ENCODE peak calls at places on chromosomes 6 and 20, in seven cellular contexts. One of them, this sample, is unnamed.

GRCh38 chr6:127207591-127208120 is 59.0 kb upstream of the RNF146 start:
- DNase-seq in stimulated activated CD4-positive, alpha-beta T cell treated with anti-CD3 and anti-CD28 coated beads, Interleukin-12 subunit alpha, Interleukin-12 subunit beta, amount 100 ng/mL, for 48 hours: no peak
- DNase-seq in adrenal gland: no peak
- DNase-seq in psoas muscle: no peak
- DNase-seq in stimulated activated CD8-positive, alpha-beta memory T cell treated with anti-CD3 and anti-CD28 coated beads, Interleukin-2, amount 100 ng/mL, for 1 hour: no peak
- DNase-seq in nucleus accumbens: no peak
- DNase-seq in spleen: no peak
- DNase-seq in this sample: no peak

GRCh38 chr6:568954-569523 is 87.9 kb downstream of the HUS1B start:
- DNase-seq in nucleus accumbens: no peak
- DNase-seq in psoas muscle: no peak
- DNase-seq in spleen: no peak
- DNase-seq in stimulated activated CD8-positive, alpha-beta memory T cell treated with anti-CD3 and anti-CD28 coated beads, Interleukin-2, amount 100 ng/mL, for 1 hour: no peak
- DNase-seq in adrenal gland: no peak
- DNase-seq in stimulated activated CD4-positive, alpha-beta T cell treated with anti-CD3 and anti-CD28 coated beads, Interleukin-12 subunit alpha, Interleukin-12 subunit beta, amount 100 ng/mL, for 48 hours: no peak
- DNase-seq in this sample: no peak

GRCh38 chr20:13331536-13331935 is 110.5 kb downstream of the ISM1 start:
- DNase-seq in spleen: no peak
- DNase-seq in psoas muscle: no peak
- DNase-seq in stimulated activated CD8-positive, alpha-beta memory T cell treated with anti-CD3 and anti-CD28 coated beads, Interleukin-2, amount 100 ng/mL, for 1 hour: no peak
- DNase-seq in stimulated activated CD4-positive, alpha-beta T cell treated with anti-CD3 and anti-CD28 coated beads, Interleukin-12 subunit alpha, Interleukin-12 subunit beta, amount 100 ng/mL, for 48 hours: no peak
- DNase-seq in adrenal gland: no peak
- DNase-seq in nucleus accumbens: no peak
- DNase-seq in this sample: no peak

GRCh38 chr6:131159578-131159977 is 24.3 kb downstream of the AKAP7 start:
- DNase-seq in adrenal gland: no peak
- DNase-seq in stimulated activated CD8-positive, alpha-beta memory T cell treated with anti-CD3 and anti-CD28 coated beads, Interleukin-2, amount 100 ng/mL, for 1 hour: no peak
- DNase-seq in stimulated activated CD4-positive, alpha-beta T cell treated with anti-CD3 and anti-CD28 coated beads, Interleukin-12 subunit alpha, Interleukin-12 subunit beta, amount 100 ng/mL, for 48 hours: no peak
- DNase-seq in nucleus accumbens: no peak
- DNase-seq in psoas muscle: no peak
- DNase-seq in spleen: no peak
- DNase-seq in this sample: no peak

GRCh38 chr20:22728146-22728745 is 143.9 kb upstream of the FOXA2 start:
- DNase-seq in stimulated activated CD8-positive, alpha-beta memory T cell treated with anti-CD3 and anti-CD28 coated beads, Interleukin-2, amount 100 ng/mL, for 1 hour: no peak
- DNase-seq in nucleus accumbens: no peak
- DNase-seq in psoas muscle: no peak
- DNase-seq in stimulated activated CD4-positive, alpha-beta T cell treated with anti-CD3 and anti-CD28 coated beads, Interleukin-12 subunit alpha, Interleukin-12 subunit beta, amount 100 ng/mL, for 48 hours: no peak
- DNase-seq in spleen: no peak
- DNase-seq in adrenal gland: no peak
- DNase-seq in this sample: no peak

GRCh38 chr6:125415921-125416320 is 114.2 kb upstream of the HDDC2 start:
- DNase-seq in adrenal gland: no peak
- DNase-seq in spleen: no peak
- DNase-seq in stimulated activated CD8-positive, alpha-beta memory T cell treated with anti-CD3 and anti-CD28 coated beads, Interleukin-2, amount 100 ng/mL, for 1 hour: no peak
- DNase-seq in stimulated activated CD4-positive, alpha-beta T cell treated with anti-CD3 and anti-CD28 coated beads, Interleukin-12 subunit alpha, Interleukin-12 subunit beta, amount 100 ng/mL, for 48 hours: no peak
- DNase-seq in nucleus accumbens: no peak
- DNase-seq in psoas muscle: no peak
- DNase-seq in this sample: no peak

GRCh38 chr6:24935323-24935722 is 437 bp downstream of the RIPOR2 start:
- DNase-seq in psoas muscle: no peak
- DNase-seq in nucleus accumbens: no peak
- DNase-seq in adrenal gland: no peak
- DNase-seq in stimulated activated CD4-positive, alpha-beta T cell treated with anti-CD3 and anti-CD28 coated beads, Interleukin-12 subunit alpha, Interleukin-12 subunit beta, amount 100 ng/mL, for 48 hours: no peak
- DNase-seq in spleen: no peak
- DNase-seq in stimulated activated CD8-positive, alpha-beta memory T cell treated with anti-CD3 and anti-CD28 coated beads, Interleukin-2, amount 100 ng/mL, for 1 hour: no peak
- DNase-seq in this sample: no peak

GRCh38 chr20:60249436-60249835 is 291.2 kb downstream of the CDH26 start:
- DNase-seq in psoas muscle: no peak
- DNase-seq in stimulated activated CD4-positive, alpha-beta T cell treated with anti-CD3 and anti-CD28 coated beads, Interleukin-12 subunit alpha, Interleukin-12 subunit beta, amount 100 ng/mL, for 48 hours: no peak
- DNase-seq in nucleus accumbens: no peak
- DNase-seq in stimulated activated CD8-positive, alpha-beta memory T cell treated with anti-CD3 and anti-CD28 coated beads, Interleukin-2, amount 100 ng/mL, for 1 hour: no peak
- DNase-seq in adrenal gland: peak
- DNase-seq in spleen: no peak
- DNase-seq in this sample: no peak

GRCh38 chr20:8545212-8545611 is 413.1 kb downstream of the PLCB1 start:
- DNase-seq in psoas muscle: no peak
- DNase-seq in spleen: no peak
- DNase-seq in adrenal gland: no peak
- DNase-seq in nucleus accumbens: no peak
- DNase-seq in stimulated activated CD8-positive, alpha-beta memory T cell treated with anti-CD3 and anti-CD28 coated beads, Interleukin-2, amount 100 ng/mL, for 1 hour: no peak
- DNase-seq in stimulated activated CD4-positive, alpha-beta T cell treated with anti-CD3 and anti-CD28 coated beads, Interleukin-12 subunit alpha, Interleukin-12 subunit beta, amount 100 ng/mL, for 48 hours: no peak
- DNase-seq in this sample: no peak

GRCh38 chr6:94559829-94560537 is 1017.4 kb upstream of the MANEA start:
- DNase-seq in stimulated activated CD4-positive, alpha-beta T cell treated with anti-CD3 and anti-CD28 coated beads, Interleukin-12 subunit alpha, Interleukin-12 subunit beta, amount 100 ng/mL, for 48 hours: no peak
- DNase-seq in spleen: no peak
- DNase-seq in adrenal gland: no peak
- DNase-seq in stimulated activated CD8-positive, alpha-beta memory T cell treated with anti-CD3 and anti-CD28 coated beads, Interleukin-2, amount 100 ng/mL, for 1 hour: no peak
- DNase-seq in psoas muscle: no peak
- DNase-seq in nucleus accumbens: no peak
- DNase-seq in this sample: no peak

GRCh38 chr6:130676077-130676772 is 151.0 kb upstream of the SMLR1 start:
- DNase-seq in nucleus accumbens: no peak
- DNase-seq in adrenal gland: no peak
- DNase-seq in psoas muscle: no peak
- DNase-seq in spleen: no peak
- DNase-seq in stimulated activated CD4-positive, alpha-beta T cell treated with anti-CD3 and anti-CD28 coated beads, Interleukin-12 subunit alpha, Interleukin-12 subunit beta, amount 100 ng/mL, for 48 hours: no peak
- DNase-seq in stimulated activated CD8-positive, alpha-beta memory T cell treated with anti-CD3 and anti-CD28 coated beads, Interleukin-2, amount 100 ng/mL, for 1 hour: no peak
- DNase-seq in this sample: no peak

GRCh38 chr6:135880066-135880972 is 28.8 kb downstream of the PDE7B start:
- DNase-seq in adrenal gland: no peak
- DNase-seq in spleen: no peak
- DNase-seq in psoas muscle: no peak
- DNase-seq in nucleus accumbens: no peak
- DNase-seq in stimulated activated CD8-positive, alpha-beta memory T cell treated with anti-CD3 and anti-CD28 coated beads, Interleukin-2, amount 100 ng/mL, for 1 hour: peak
- DNase-seq in stimulated activated CD4-positive, alpha-beta T cell treated with anti-CD3 and anti-CD28 coated beads, Interleukin-12 subunit alpha, Interleukin-12 subunit beta, amount 100 ng/mL, for 48 hours: no peak
- DNase-seq in this sample: no peak

GRCh38 chr6:113050010-113050893 is 703.1 kb downstream of the RFPL4B start:
- DNase-seq in stimulated activated CD8-positive, alpha-beta memory T cell treated with anti-CD3 and anti-CD28 coated beads, Interleukin-2, amount 100 ng/mL, for 1 hour: no peak
- DNase-seq in spleen: no peak
- DNase-seq in adrenal gland: no peak
- DNase-seq in psoas muscle: no peak
- DNase-seq in stimulated activated CD4-positive, alpha-beta T cell treated with anti-CD3 and anti-CD28 coated beads, Interleukin-12 subunit alpha, Interleukin-12 subunit beta, amount 100 ng/mL, for 48 hours: no peak
- DNase-seq in nucleus accumbens: no peak
- DNase-seq in this sample: no peak

GRCh38 chr6:47152666-47153065 is 110.5 kb upstream of the ADGRF1 start:
- DNase-seq in spleen: no peak
- DNase-seq in adrenal gland: no peak
- DNase-seq in stimulated activated CD8-positive, alpha-beta memory T cell treated with anti-CD3 and anti-CD28 coated beads, Interleukin-2, amount 100 ng/mL, for 1 hour: no peak
- DNase-seq in psoas muscle: no peak
- DNase-seq in nucleus accumbens: no peak
- DNase-seq in stimulated activated CD4-positive, alpha-beta T cell treated with anti-CD3 and anti-CD28 coated beads, Interleukin-12 subunit alpha, Interleukin-12 subunit beta, amount 100 ng/mL, for 48 hours: no peak
- DNase-seq in this sample: no peak

GRCh38 chr6:15329154-15329781 is 83.4 kb downstream of the JARID2 start:
- DNase-seq in stimulated activated CD8-positive, alpha-beta memory T cell treated with anti-CD3 and anti-CD28 coated beads, Interleukin-2, amount 100 ng/mL, for 1 hour: no peak
- DNase-seq in spleen: no peak
- DNase-seq in psoas muscle: no peak
- DNase-seq in adrenal gland: no peak
- DNase-seq in nucleus accumbens: no peak
- DNase-seq in stimulated activated CD4-positive, alpha-beta T cell treated with anti-CD3 and anti-CD28 coated beads, Interleukin-12 subunit alpha, Interleukin-12 subunit beta, amount 100 ng/mL, for 48 hours: no peak
- DNase-seq in this sample: no peak

GRCh38 chr6:90135672-90136071 is 161.0 kb downstream of the BACH2 start:
- DNase-seq in psoas muscle: no peak
- DNase-seq in stimulated activated CD8-positive, alpha-beta memory T cell treated with anti-CD3 and anti-CD28 coated beads, Interleukin-2, amount 100 ng/mL, for 1 hour: no peak
- DNase-seq in adrenal gland: no peak
- DNase-seq in stimulated activated CD4-positive, alpha-beta T cell treated with anti-CD3 and anti-CD28 coated beads, Interleukin-12 subunit alpha, Interleukin-12 subunit beta, amount 100 ng/mL, for 48 hours: no peak
- DNase-seq in nucleus accumbens: no peak
- DNase-seq in spleen: no peak
- DNase-seq in this sample: no peak

GRCh38 chr6:3280091-3280490 is 21.3 kb downstream of the PSMG4 start:
- DNase-seq in nucleus accumbens: no peak
- DNase-seq in stimulated activated CD8-positive, alpha-beta memory T cell treated with anti-CD3 and anti-CD28 coated beads, Interleukin-2, amount 100 ng/mL, for 1 hour: no peak
- DNase-seq in stimulated activated CD4-positive, alpha-beta T cell treated with anti-CD3 and anti-CD28 coated beads, Interleukin-12 subunit alpha, Interleukin-12 subunit beta, amount 100 ng/mL, for 48 hours: no peak
- DNase-seq in spleen: peak
- DNase-seq in adrenal gland: no peak
- DNase-seq in psoas muscle: no peak
- DNase-seq in this sample: no peak

GRCh38 chr6:131368077-131368911 is 204.7 kb upstream of the ARG1 start:
- DNase-seq in spleen: no peak
- DNase-seq in stimulated activated CD8-positive, alpha-beta memory T cell treated with anti-CD3 and anti-CD28 coated beads, Interleukin-2, amount 100 ng/mL, for 1 hour: no peak
- DNase-seq in nucleus accumbens: peak
- DNase-seq in stimulated activated CD4-positive, alpha-beta T cell treated with anti-CD3 and anti-CD28 coated beads, Interleukin-12 subunit alpha, Interleukin-12 subunit beta, amount 100 ng/mL, for 48 hours: no peak
- DNase-seq in psoas muscle: peak
- DNase-seq in adrenal gland: peak
- DNase-seq in this sample: no peak

GRCh38 chr6:56528412-56528841 is 114.3 kb downstream of the DST start:
- DNase-seq in stimulated activated CD8-positive, alpha-beta memory T cell treated with anti-CD3 and anti-CD28 coated beads, Interleukin-2, amount 100 ng/mL, for 1 hour: no peak
- DNase-seq in nucleus accumbens: no peak
- DNase-seq in spleen: no peak
- DNase-seq in adrenal gland: no peak
- DNase-seq in stimulated activated CD4-positive, alpha-beta T cell treated with anti-CD3 and anti-CD28 coated beads, Interleukin-12 subunit alpha, Interleukin-12 subunit beta, amount 100 ng/mL, for 48 hours: no peak
- DNase-seq in psoas muscle: no peak
- DNase-seq in this sample: no peak

GRCh38 chr20:59640267-59640666 is 35.9 kb downstream of the PHACTR3 start:
- DNase-seq in stimulated activated CD8-positive, alpha-beta memory T cell treated with anti-CD3 and anti-CD28 coated beads, Interleukin-2, amount 100 ng/mL, for 1 hour: no peak
- DNase-seq in spleen: no peak
- DNase-seq in psoas muscle: no peak
- DNase-seq in nucleus accumbens: no peak
- DNase-seq in adrenal gland: no peak
- DNase-seq in stimulated activated CD4-positive, alpha-beta T cell treated with anti-CD3 and anti-CD28 coated beads, Interleukin-12 subunit alpha, Interleukin-12 subunit beta, amount 100 ng/mL, for 48 hours: no peak
- DNase-seq in this sample: no peak

GRCh38 chr6:151804585-151805285 is 2.7 kb upstream of the ESR1 start:
- DNase-seq in stimulated activated CD8-positive, alpha-beta memory T cell treated with anti-CD3 and anti-CD28 coated beads, Interleukin-2, amount 100 ng/mL, for 1 hour: no peak
- DNase-seq in spleen: no peak
- DNase-seq in nucleus accumbens: no peak
- DNase-seq in stimulated activated CD4-positive, alpha-beta T cell treated with anti-CD3 and anti-CD28 coated beads, Interleukin-12 subunit alpha, Interleukin-12 subunit beta, amount 100 ng/mL, for 48 hours: no peak
- DNase-seq in adrenal gland: no peak
- DNase-seq in psoas muscle: peak
- DNase-seq in this sample: no peak

GRCh38 chr20:4519530-4519929 is 202.2 kb upstream of the PRND start:
- DNase-seq in psoas muscle: no peak
- DNase-seq in stimulated activated CD8-positive, alpha-beta memory T cell treated with anti-CD3 and anti-CD28 coated beads, Interleukin-2, amount 100 ng/mL, for 1 hour: no peak
- DNase-seq in nucleus accumbens: no peak
- DNase-seq in adrenal gland: peak
- DNase-seq in spleen: no peak
- DNase-seq in stimulated activated CD4-positive, alpha-beta T cell treated with anti-CD3 and anti-CD28 coated beads, Interleukin-12 subunit alpha, Interleukin-12 subunit beta, amount 100 ng/mL, for 48 hours: peak
- DNase-seq in this sample: no peak

GRCh38 chr6:124870611-124871201 is 91.5 kb upstream of the RNF217 start:
- DNase-seq in psoas muscle: no peak
- DNase-seq in stimulated activated CD4-positive, alpha-beta T cell treated with anti-CD3 and anti-CD28 coated beads, Interleukin-12 subunit alpha, Interleukin-12 subunit beta, amount 100 ng/mL, for 48 hours: no peak
- DNase-seq in stimulated activated CD8-positive, alpha-beta memory T cell treated with anti-CD3 and anti-CD28 coated beads, Interleukin-2, amount 100 ng/mL, for 1 hour: no peak
- DNase-seq in adrenal gland: no peak
- DNase-seq in spleen: no peak
- DNase-seq in nucleus accumbens: no peak
- DNase-seq in this sample: no peak

GRCh38 chr6:16278048-16278724 is 39.8 kb downstream of the GMPR start:
- DNase-seq in psoas muscle: peak
- DNase-seq in spleen: no peak
- DNase-seq in nucleus accumbens: no peak
- DNase-seq in stimulated activated CD4-positive, alpha-beta T cell treated with anti-CD3 and anti-CD28 coated beads, Interleukin-12 subunit alpha, Interleukin-12 subunit beta, amount 100 ng/mL, for 48 hours: no peak
- DNase-seq in stimulated activated CD8-positive, alpha-beta memory T cell treated with anti-CD3 and anti-CD28 coated beads, Interleukin-2, amount 100 ng/mL, for 1 hour: no peak
- DNase-seq in adrenal gland: no peak
- DNase-seq in this sample: no peak

GRCh38 chr6:89843070-89843469 is 13.4 kb downstream of the CASP8AP2 start:
- DNase-seq in adrenal gland: no peak
- DNase-seq in nucleus accumbens: no peak
- DNase-seq in spleen: no peak
- DNase-seq in psoas muscle: no peak
- DNase-seq in stimulated activated CD8-positive, alpha-beta memory T cell treated with anti-CD3 and anti-CD28 coated beads, Interleukin-2, amount 100 ng/mL, for 1 hour: no peak
- DNase-seq in stimulated activated CD4-positive, alpha-beta T cell treated with anti-CD3 and anti-CD28 coated beads, Interleukin-12 subunit alpha, Interleukin-12 subunit beta, amount 100 ng/mL, for 48 hours: no peak
- DNase-seq in this sample: no peak

GRCh38 chr6:42029062-42029685 is 21.1 kb upstream of the TAF8 start:
- DNase-seq in adrenal gland: no peak
- DNase-seq in stimulated activated CD4-positive, alpha-beta T cell treated with anti-CD3 and anti-CD28 coated beads, Interleukin-12 subunit alpha, Interleukin-12 subunit beta, amount 100 ng/mL, for 48 hours: no peak
- DNase-seq in spleen: peak
- DNase-seq in stimulated activated CD8-positive, alpha-beta memory T cell treated with anti-CD3 and anti-CD28 coated beads, Interleukin-2, amount 100 ng/mL, for 1 hour: no peak
- DNase-seq in psoas muscle: no peak
- DNase-seq in nucleus accumbens: no peak
- DNase-seq in this sample: no peak

GRCh38 chr20:41411458-41411857 is 44.8 kb upstream of the EMILIN3 start:
- DNase-seq in stimulated activated CD8-positive, alpha-beta memory T cell treated with anti-CD3 and anti-CD28 coated beads, Interleukin-2, amount 100 ng/mL, for 1 hour: no peak
- DNase-seq in psoas muscle: no peak
- DNase-seq in nucleus accumbens: no peak
- DNase-seq in spleen: no peak
- DNase-seq in adrenal gland: no peak
- DNase-seq in stimulated activated CD4-positive, alpha-beta T cell treated with anti-CD3 and anti-CD28 coated beads, Interleukin-12 subunit alpha, Interleukin-12 subunit beta, amount 100 ng/mL, for 48 hours: no peak
- DNase-seq in this sample: no peak

GRCh38 chr20:46698788-46699187 is 9.5 kb upstream of the TP53RK start:
- DNase-seq in spleen: no peak
- DNase-seq in stimulated activated CD8-positive, alpha-beta memory T cell treated with anti-CD3 and anti-CD28 coated beads, Interleukin-2, amount 100 ng/mL, for 1 hour: no peak
- DNase-seq in stimulated activated CD4-positive, alpha-beta T cell treated with anti-CD3 and anti-CD28 coated beads, Interleukin-12 subunit alpha, Interleukin-12 subunit beta, amount 100 ng/mL, for 48 hours: no peak
- DNase-seq in adrenal gland: no peak
- DNase-seq in psoas muscle: no peak
- DNase-seq in nucleus accumbens: no peak
- DNase-seq in this sample: no peak

GRCh38 chr6:9089724-9090123 is 654.4 kb upstream of the SLC35B3 start:
- DNase-seq in nucleus accumbens: no peak
- DNase-seq in stimulated activated CD4-positive, alpha-beta T cell treated with anti-CD3 and anti-CD28 coated beads, Interleukin-12 subunit alpha, Interleukin-12 subunit beta, amount 100 ng/mL, for 48 hours: no peak
- DNase-seq in psoas muscle: no peak
- DNase-seq in stimulated activated CD8-positive, alpha-beta memory T cell treated with anti-CD3 and anti-CD28 coated beads, Interleukin-2, amount 100 ng/mL, for 1 hour: no peak
- DNase-seq in spleen: no peak
- DNase-seq in adrenal gland: no peak
- DNase-seq in this sample: no peak

GRCh38 chr6:40755749-40756452 is 168.7 kb upstream of the LRFN2 start:
- DNase-seq in spleen: no peak
- DNase-seq in nucleus accumbens: no peak
- DNase-seq in psoas muscle: no peak
- DNase-seq in stimulated activated CD4-positive, alpha-beta T cell treated with anti-CD3 and anti-CD28 coated beads, Interleukin-12 subunit alpha, Interleukin-12 subunit beta, amount 100 ng/mL, for 48 hours: no peak
- DNase-seq in stimulated activated CD8-positive, alpha-beta memory T cell treated with anti-CD3 and anti-CD28 coated beads, Interleukin-2, amount 100 ng/mL, for 1 hour: no peak
- DNase-seq in adrenal gland: no peak
- DNase-seq in this sample: no peak

GRCh38 chr20:55174172-55174571 is 698.8 kb downstream of the DOK5 start:
- DNase-seq in stimulated activated CD4-positive, alpha-beta T cell treated with anti-CD3 and anti-CD28 coated beads, Interleukin-12 subunit alpha, Interleukin-12 subunit beta, amount 100 ng/mL, for 48 hours: no peak
- DNase-seq in nucleus accumbens: no peak
- DNase-seq in stimulated activated CD8-positive, alpha-beta memory T cell treated with anti-CD3 and anti-CD28 coated beads, Interleukin-2, amount 100 ng/mL, for 1 hour: no peak
- DNase-seq in spleen: no peak
- DNase-seq in adrenal gland: no peak
- DNase-seq in psoas muscle: no peak
- DNase-seq in this sample: no peak

GRCh38 chr6:41039060-41039998 is at the start of gene UNC5CL:
- DNase-seq in adrenal gland: peak
- DNase-seq in stimulated activated CD8-positive, alpha-beta memory T cell treated with anti-CD3 and anti-CD28 coated beads, Interleukin-2, amount 100 ng/mL, for 1 hour: peak
- DNase-seq in stimulated activated CD4-positive, alpha-beta T cell treated with anti-CD3 and anti-CD28 coated beads, Interleukin-12 subunit alpha, Interleukin-12 subunit beta, amount 100 ng/mL, for 48 hours: peak
- DNase-seq in nucleus accumbens: no peak
- DNase-seq in psoas muscle: peak
- DNase-seq in spleen: no peak
- DNase-seq in this sample: peak

GRCh38 chr6:87277123-87277522 is 45.3 kb upstream of the SMIM8 start:
- DNase-seq in spleen: no peak
- DNase-seq in stimulated activated CD4-positive, alpha-beta T cell treated with anti-CD3 and anti-CD28 coated beads, Interleukin-12 subunit alpha, Interleukin-12 subunit beta, amount 100 ng/mL, for 48 hours: no peak
- DNase-seq in adrenal gland: no peak
- DNase-seq in stimulated activated CD8-positive, alpha-beta memory T cell treated with anti-CD3 and anti-CD28 coated beads, Interleukin-2, amount 100 ng/mL, for 1 hour: no peak
- DNase-seq in nucleus accumbens: no peak
- DNase-seq in psoas muscle: no peak
- DNase-seq in this sample: no peak

GRCh38 chr20:1460275-1460674 is 6.4 kb downstream of the NSFL1C start:
- DNase-seq in adrenal gland: no peak
- DNase-seq in stimulated activated CD8-positive, alpha-beta memory T cell treated with anti-CD3 and anti-CD28 coated beads, Interleukin-2, amount 100 ng/mL, for 1 hour: no peak
- DNase-seq in nucleus accumbens: no peak
- DNase-seq in spleen: no peak
- DNase-seq in psoas muscle: no peak
- DNase-seq in stimulated activated CD4-positive, alpha-beta T cell treated with anti-CD3 and anti-CD28 coated beads, Interleukin-12 subunit alpha, Interleukin-12 subunit beta, amount 100 ng/mL, for 48 hours: no peak
- DNase-seq in this sample: no peak